ENCODE peak calls at places on chromosomes 3 and 15, in nine cellular contexts. One of them, this sample, is unnamed.

GRCh38 chr15:88976656-88977055 is 63.5 kb upstream of the MFGE8 start:
- DNase-seq in IMR-90: no peak
- DNase-seq in HepG2: no peak
- DNase-seq in uterus: no peak
- DNase-seq in thyroid gland: no peak
- DNase-seq in adrenal gland: no peak
- DNase-seq in GM12891: no peak
- DNase-seq in HCT116: no peak
- DNase-seq in tibial nerve: no peak
- DNase-seq in this sample: no peak

GRCh38 chr3:128270559-128271492 is 117.5 kb downstream of the EEFSEC start:
- DNase-seq in IMR-90: no peak
- DNase-seq in HepG2: no peak
- DNase-seq in uterus: no peak
- DNase-seq in thyroid gland: no peak
- DNase-seq in adrenal gland: peak
- DNase-seq in GM12891: no peak
- DNase-seq in HCT116: no peak
- DNase-seq in tibial nerve: no peak
- DNase-seq in this sample: no peak

GRCh38 chr3:85838921-85839320 is 880.1 kb downstream of the CADM2 start:
- DNase-seq in IMR-90: no peak
- DNase-seq in HepG2: no peak
- DNase-seq in uterus: no peak
- DNase-seq in thyroid gland: no peak
- DNase-seq in adrenal gland: no peak
- DNase-seq in GM12891: no peak
- DNase-seq in HCT116: no peak
- DNase-seq in tibial nerve: no peak
- DNase-seq in this sample: no peak

GRCh38 chr3:15081960-15082664 is 16.8 kb downstream of the RBSN start:
- DNase-seq in IMR-90: peak
- DNase-seq in HepG2: no peak
- DNase-seq in uterus: no peak
- DNase-seq in thyroid gland: peak
- DNase-seq in adrenal gland: peak
- DNase-seq in GM12891: no peak
- DNase-seq in HCT116: no peak
- DNase-seq in tibial nerve: no peak
- DNase-seq in this sample: no peak

GRCh38 chr3:9384141-9384828 is 13.1 kb upstream of the SETD5 start:
- DNase-seq in IMR-90: peak
- DNase-seq in HepG2: no peak
- DNase-seq in uterus: no peak
- DNase-seq in thyroid gland: no peak
- DNase-seq in adrenal gland: no peak
- DNase-seq in GM12891: no peak
- DNase-seq in HCT116: no peak
- DNase-seq in tibial nerve: no peak
- DNase-seq in this sample: no peak

GRCh38 chr3:113269661-113270060 is 58.3 kb downstream of the BOC start:
- DNase-seq in IMR-90: no peak
- DNase-seq in HepG2: no peak
- DNase-seq in uterus: no peak
- DNase-seq in thyroid gland: no peak
- DNase-seq in adrenal gland: no peak
- DNase-seq in GM12891: no peak
- DNase-seq in HCT116: no peak
- DNase-seq in tibial nerve: no peak
- DNase-seq in this sample: no peak

GRCh38 chr15:59296181-59296617 is 76.5 kb downstream of the MYO1E start:
- DNase-seq in IMR-90: peak
- DNase-seq in HepG2: no peak
- DNase-seq in uterus: no peak
- DNase-seq in thyroid gland: no peak
- DNase-seq in adrenal gland: no peak
- DNase-seq in GM12891: no peak
- DNase-seq in HCT116: no peak
- DNase-seq in tibial nerve: no peak
- DNase-seq in this sample: no peak

GRCh38 chr3:195337747-195338146 is 66.8 kb upstream of the XXYLT1 start:
- DNase-seq in IMR-90: no peak
- DNase-seq in HepG2: no peak
- DNase-seq in uterus: no peak
- DNase-seq in thyroid gland: no peak
- DNase-seq in adrenal gland: no peak
- DNase-seq in GM12891: no peak
- DNase-seq in HCT116: no peak
- DNase-seq in tibial nerve: no peak
- DNase-seq in this sample: no peak

GRCh38 chr3:65996605-65997004 is 42.1 kb downstream of the MAGI1 start:
- DNase-seq in IMR-90: no peak
- DNase-seq in HepG2: no peak
- DNase-seq in uterus: no peak
- DNase-seq in thyroid gland: no peak
- DNase-seq in adrenal gland: no peak
- DNase-seq in GM12891: no peak
- DNase-seq in HCT116: peak
- DNase-seq in tibial nerve: no peak
- DNase-seq in this sample: no peak

GRCh38 chr3:195133462-195133861 is 137.5 kb downstream of the XXYLT1 start:
- DNase-seq in IMR-90: peak
- DNase-seq in HepG2: no peak
- DNase-seq in uterus: no peak
- DNase-seq in thyroid gland: no peak
- DNase-seq in adrenal gland: no peak
- DNase-seq in GM12891: no peak
- DNase-seq in HCT116: no peak
- DNase-seq in tibial nerve: no peak
- DNase-seq in this sample: no peak

GRCh38 chr3:24454862-24455261 is 39.8 kb downstream of the THRB start:
- DNase-seq in IMR-90: no peak
- DNase-seq in HepG2: no peak
- DNase-seq in uterus: no peak
- DNase-seq in thyroid gland: no peak
- DNase-seq in adrenal gland: no peak
- DNase-seq in GM12891: no peak
- DNase-seq in HCT116: no peak
- DNase-seq in tibial nerve: no peak
- DNase-seq in this sample: no peak

GRCh38 chr3:105140899-105141367 is 225.8 kb upstream of the ALCAM start:
- DNase-seq in IMR-90: peak
- DNase-seq in HepG2: no peak
- DNase-seq in uterus: no peak
- DNase-seq in thyroid gland: no peak
- DNase-seq in adrenal gland: no peak
- DNase-seq in GM12891: no peak
- DNase-seq in HCT116: no peak
- DNase-seq in tibial nerve: no peak
- DNase-seq in this sample: no peak

GRCh38 chr3:58386966-58387365 is 46.7 kb downstream of the PDHB start:
- DNase-seq in IMR-90: peak
- DNase-seq in HepG2: no peak
- DNase-seq in uterus: peak
- DNase-seq in thyroid gland: no peak
- DNase-seq in adrenal gland: peak
- DNase-seq in GM12891: no peak
- DNase-seq in HCT116: no peak
- DNase-seq in tibial nerve: no peak
- DNase-seq in this sample: no peak

GRCh38 chr3:194687638-194688206 is 2.0 kb downstream of the FAM43A start:
- DNase-seq in IMR-90: peak
- DNase-seq in HepG2: no peak
- DNase-seq in uterus: peak
- DNase-seq in thyroid gland: peak
- DNase-seq in adrenal gland: peak
- DNase-seq in GM12891: peak
- DNase-seq in HCT116: no peak
- DNase-seq in tibial nerve: no peak
- DNase-seq in this sample: no peak

GRCh38 chr3:11015369-11015768 is 22.8 kb downstream of the SLC6A1 start:
- DNase-seq in IMR-90: no peak
- DNase-seq in HepG2: no peak
- DNase-seq in uterus: no peak
- DNase-seq in thyroid gland: no peak
- DNase-seq in adrenal gland: no peak
- DNase-seq in GM12891: no peak
- DNase-seq in HCT116: no peak
- DNase-seq in tibial nerve: no peak
- DNase-seq in this sample: no peak

GRCh38 chr15:94293411-94294402 is 62.3 kb downstream of the MCTP2 start:
- DNase-seq in IMR-90: peak
- DNase-seq in HepG2: no peak
- DNase-seq in uterus: no peak
- DNase-seq in thyroid gland: no peak
- DNase-seq in adrenal gland: no peak
- DNase-seq in GM12891: no peak
- DNase-seq in HCT116: no peak
- DNase-seq in tibial nerve: no peak
- DNase-seq in this sample: no peak

GRCh38 chr15:71542836-71543235 is 267.5 kb upstream of the NR2E3 start:
- DNase-seq in IMR-90: no peak
- DNase-seq in HepG2: no peak
- DNase-seq in uterus: no peak
- DNase-seq in thyroid gland: no peak
- DNase-seq in adrenal gland: no peak
- DNase-seq in GM12891: no peak
- DNase-seq in HCT116: no peak
- DNase-seq in tibial nerve: no peak
- DNase-seq in this sample: no peak

GRCh38 chr15:31347067-31347975 is 20.7 kb downstream of the KLF13 start:
- DNase-seq in IMR-90: no peak
- DNase-seq in HepG2: no peak
- DNase-seq in uterus: no peak
- DNase-seq in thyroid gland: no peak
- DNase-seq in adrenal gland: no peak
- DNase-seq in GM12891: no peak
- DNase-seq in HCT116: no peak
- DNase-seq in tibial nerve: no peak
- DNase-seq in this sample: no peak

GRCh38 chr15:63114465-63114864 is 7.2 kb upstream of the LACTB start:
- DNase-seq in IMR-90: no peak
- DNase-seq in HepG2: no peak
- DNase-seq in uterus: no peak
- DNase-seq in thyroid gland: no peak
- DNase-seq in adrenal gland: no peak
- DNase-seq in GM12891: no peak
- DNase-seq in HCT116: no peak
- DNase-seq in tibial nerve: no peak
- DNase-seq in this sample: no peak

GRCh38 chr15:67828969-67829646 is 3.8 kb downstream of the SKOR1 start:
- DNase-seq in IMR-90: no peak
- DNase-seq in HepG2: no peak
- DNase-seq in uterus: no peak
- DNase-seq in thyroid gland: no peak
- DNase-seq in adrenal gland: no peak
- DNase-seq in GM12891: no peak
- DNase-seq in HCT116: no peak
- DNase-seq in tibial nerve: no peak
- DNase-seq in this sample: no peak

GRCh38 chr15:94416829-94417228 is 185.5 kb downstream of the MCTP2 start:
- DNase-seq in IMR-90: no peak
- DNase-seq in HepG2: no peak
- DNase-seq in uterus: no peak
- DNase-seq in thyroid gland: no peak
- DNase-seq in adrenal gland: no peak
- DNase-seq in GM12891: no peak
- DNase-seq in HCT116: no peak
- DNase-seq in tibial nerve: no peak
- DNase-seq in this sample: no peak

GRCh38 chr3:31252216-31253185 is 280.2 kb upstream of the STT3B start:
- DNase-seq in IMR-90: no peak
- DNase-seq in HepG2: no peak
- DNase-seq in uterus: no peak
- DNase-seq in thyroid gland: no peak
- DNase-seq in adrenal gland: no peak
- DNase-seq in GM12891: no peak
- DNase-seq in HCT116: no peak
- DNase-seq in tibial nerve: no peak
- DNase-seq in this sample: no peak

GRCh38 chr3:108497271-108497670 is 13.1 kb downstream of the MYH15 start:
- DNase-seq in IMR-90: no peak
- DNase-seq in HepG2: no peak
- DNase-seq in uterus: no peak
- DNase-seq in thyroid gland: no peak
- DNase-seq in adrenal gland: no peak
- DNase-seq in GM12891: no peak
- DNase-seq in HCT116: no peak
- DNase-seq in tibial nerve: no peak
- DNase-seq in this sample: no peak
- TF ChIP-seq POLR2A in IMR-90: no peak
- TF ChIP-seq POLR2A in HepG2: no peak
- TF ChIP-seq POLR2A in uterus: no peak
- TF ChIP-seq POLR2A in thyroid gland: no peak
- TF ChIP-seq POLR2A in adrenal gland: no peak
- TF ChIP-seq POLR2A in GM12891: no peak
- TF ChIP-seq POLR2A in HCT116: no peak
- TF ChIP-seq POLR2A in tibial nerve: no peak
- TF ChIP-seq POLR2A in this sample: no peak

GRCh38 chr3:196568246-196569002 is at the start of the genes FBXO45 and WDR53:
- DNase-seq in IMR-90: peak
- DNase-seq in HepG2: peak
- DNase-seq in uterus: peak
- DNase-seq in thyroid gland: peak
- DNase-seq in adrenal gland: peak
- DNase-seq in GM12891: peak
- DNase-seq in HCT116: peak
- DNase-seq in tibial nerve: peak
- DNase-seq in this sample: peak
- TF ChIP-seq POLR2A in IMR-90: peak
- TF ChIP-seq POLR2A in HepG2: peak
- TF ChIP-seq POLR2A in uterus: peak
- TF ChIP-seq POLR2A in thyroid gland: peak
- TF ChIP-seq POLR2A in adrenal gland: peak
- TF ChIP-seq POLR2A in GM12891: peak
- TF ChIP-seq POLR2A in HCT116: peak
- TF ChIP-seq POLR2A in tibial nerve: peak
- TF ChIP-seq POLR2A in this sample: peak

GRCh38 chr3:130770637-130771036 is 24.0 kb upstream of the PIK3R4 start:
- DNase-seq in IMR-90: no peak
- DNase-seq in HepG2: no peak
- DNase-seq in uterus: no peak
- DNase-seq in thyroid gland: no peak
- DNase-seq in adrenal gland: no peak
- DNase-seq in GM12891: no peak
- DNase-seq in HCT116: no peak
- DNase-seq in tibial nerve: no peak
- DNase-seq in this sample: no peak
- TF ChIP-seq POLR2A in IMR-90: no peak
- TF ChIP-seq POLR2A in HepG2: no peak
- TF ChIP-seq POLR2A in uterus: no peak
- TF ChIP-seq POLR2A in thyroid gland: no peak
- TF ChIP-seq POLR2A in adrenal gland: no peak
- TF ChIP-seq POLR2A in GM12891: no peak
- TF ChIP-seq POLR2A in HCT116: no peak
- TF ChIP-seq POLR2A in tibial nerve: no peak
- TF ChIP-seq POLR2A in this sample: no peak

DNA sequence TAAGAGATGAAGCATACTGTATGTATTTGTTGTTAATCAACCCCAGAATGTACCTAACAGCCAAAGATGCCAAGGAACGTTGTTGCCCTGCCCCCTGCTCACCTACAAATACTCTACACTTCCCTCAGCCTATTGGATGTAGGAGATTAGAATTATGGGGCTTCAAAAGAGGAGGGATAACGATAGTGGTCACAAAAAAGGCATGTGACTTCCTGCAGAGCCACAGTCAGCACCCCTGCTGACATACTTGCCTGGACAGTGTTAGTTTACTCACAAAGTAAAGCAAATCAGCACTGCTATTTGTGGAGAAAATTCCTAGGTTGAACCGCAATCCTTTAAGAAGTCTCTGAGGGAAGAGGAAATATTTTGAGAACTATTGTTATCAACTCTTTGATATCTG is 37.9 kb downstream of the PARP15 start:
- DNase-seq in IMR-90: no peak
- DNase-seq in HepG2: no peak
- DNase-seq in uterus: no peak
- DNase-seq in thyroid gland: no peak
- DNase-seq in adrenal gland: no peak
- DNase-seq in GM12891: no peak
- DNase-seq in HCT116: no peak
- DNase-seq in tibial nerve: no peak
- DNase-seq in this sample: no peak
- TF ChIP-seq POLR2A in IMR-90: no peak
- TF ChIP-seq POLR2A in HepG2: no peak
- TF ChIP-seq POLR2A in uterus: no peak
- TF ChIP-seq POLR2A in thyroid gland: no peak
- TF ChIP-seq POLR2A in adrenal gland: no peak
- TF ChIP-seq POLR2A in GM12891: no peak
- TF ChIP-seq POLR2A in HCT116: no peak
- TF ChIP-seq POLR2A in tibial nerve: no peak
- TF ChIP-seq POLR2A in this sample: no peak

This sample was measured in H54.